ENCODE peak calls at places on chromosome X, in five cellular contexts. S is fibroblast of pulmonary artery, P is lung, A is right lobe of liver, B is MM.1S. U is an unnamed sample.

GRCh38 chrX:24005867-24006266 is 21.1 kb downstream of the KLHL15 start:
- DNase-seq in S (no peak), P (no peak), A (no peak), B (no peak), U (no peak)

GRCh38 chrX:110667706-110668105 is 127.9 kb downstream of the CHRDL1 start:
- DNase-seq in S (no peak), P (no peak), A (no peak), B (no peak), U (no peak)

GRCh38 chrX:11533211-11533651 is 132.5 kb downstream of the ARHGAP6 start:
- DNase-seq in S (peak; percentile 85), P (no peak), A (no peak), B (peak; percentile 87), U (peak; percentile 82)

GRCh38 chrX:48958635-48959094 is 1.3 kb upstream of the OTUD5 start:
- DNase-seq in S (peak; percentile 56), P (no peak), A (no peak), B (peak; percentile 17), U (peak; percentile 59)

GRCh38 chrX:38055170-38055847 is 49.0 kb downstream of the SYTL5 start:
- DNase-seq in S (peak; percentile 95), P (no peak), A (no peak), B (no peak), U (peak; percentile 57)

GRCh38 chrX:56221101-56221500 is 11.1 kb upstream of the KLF8 start:
- DNase-seq in S (no peak), P (no peak), A (no peak), B (no peak), U (no peak)

GRCh38 chrX:20418379-20418778 is 151.7 kb upstream of the RPS6KA3 start:
- DNase-seq in S (no peak), P (no peak), A (no peak), B (no peak), U (no peak)

GRCh38 chrX:110087485-110088356 is 84.8 kb downstream of the TMEM164 start:
- DNase-seq in S (peak; percentile 92), P (no peak), A (no peak), B (no peak), U (peak; percentile 89)

GRCh38 chrX:50903387-50904027 is 7.0 kb upstream of the BMP15 start:
- DNase-seq in S (peak; percentile 54), P (no peak), A (no peak), B (peak; percentile 11), U (peak; percentile 62)

GRCh38 chrX:41145920-41146608 is 60.8 kb downstream of the USP9X start:
- DNase-seq in S (peak; percentile 80), P (no peak), A (no peak), B (no peak), U (peak; percentile 85)

GRCh38 chrX:56763556-56764152 is 34.6 kb downstream of the NBDY start:
- DNase-seq in S (no peak), P (peak; percentile 84), A (peak; percentile 76), B (peak; percentile 95), U (no peak)

GRCh38 chrX:15785176-15785735 is 5.0 kb upstream of the ZRSR2 start:
- DNase-seq in S (no peak), P (no peak), A (no peak), B (no peak), U (no peak)

GRCh38 chrX:13762015-13762414 is 27.5 kb downstream of the OFD1 start:
- DNase-seq in S (no peak), P (no peak), A (no peak), B (no peak), U (no peak)
- H3K4me3 ChIP-seq in S (no peak overlapping the region), P (no peak overlapping the region), A (no peak overlapping the region), B (no peak overlapping the region), U (no peak overlapping the region)

GRCh38 chrX:101203782-101204351 is 15.7 kb upstream of the DRP2 start:
- DNase-seq in S (no peak), P (no peak), A (no peak), B (no peak), U (no peak)

GRCh38 chrX:101210630-101211029 is 9.0 kb upstream of the DRP2 start:
- DNase-seq in S (no peak), P (no peak), A (no peak), B (no peak), U (no peak)

GRCh38 chrX:101208152-101208905 is 11.3 kb upstream of the DRP2 start:
- DNase-seq in S (peak; percentile 57), P (no peak), A (no peak), B (no peak), U (peak; percentile 58)

DNA sequence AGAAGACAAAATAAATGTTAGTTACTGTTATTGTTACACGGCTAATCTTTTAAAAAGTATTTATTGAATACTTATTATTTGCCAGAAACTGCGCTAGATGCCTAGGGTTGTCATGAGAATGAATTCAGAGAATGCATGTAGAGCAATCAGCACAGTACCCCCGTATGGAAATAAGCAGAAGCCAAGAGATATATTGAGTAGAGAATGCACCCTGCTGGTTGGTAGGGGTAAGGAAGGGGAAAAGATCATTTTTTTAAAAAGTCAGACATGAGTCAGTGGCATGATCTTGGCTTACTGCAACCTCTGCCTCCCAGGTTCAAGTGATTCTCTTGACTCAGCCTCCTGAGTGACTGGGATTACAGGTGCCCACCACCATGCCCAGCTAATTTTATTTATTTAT is 13.1 kb upstream of the DRP2 start:
- DNase-seq in S (peak; percentile 67), P (no peak), A (no peak), B (peak; percentile 11), U (peak; percentile 65)
- TF ChIP-seq CTCF in S (peak; percentile 55), P (no peak), A (peak; percentile 35), B (peak; percentile 35), U (peak; percentile 58)

DNA sequence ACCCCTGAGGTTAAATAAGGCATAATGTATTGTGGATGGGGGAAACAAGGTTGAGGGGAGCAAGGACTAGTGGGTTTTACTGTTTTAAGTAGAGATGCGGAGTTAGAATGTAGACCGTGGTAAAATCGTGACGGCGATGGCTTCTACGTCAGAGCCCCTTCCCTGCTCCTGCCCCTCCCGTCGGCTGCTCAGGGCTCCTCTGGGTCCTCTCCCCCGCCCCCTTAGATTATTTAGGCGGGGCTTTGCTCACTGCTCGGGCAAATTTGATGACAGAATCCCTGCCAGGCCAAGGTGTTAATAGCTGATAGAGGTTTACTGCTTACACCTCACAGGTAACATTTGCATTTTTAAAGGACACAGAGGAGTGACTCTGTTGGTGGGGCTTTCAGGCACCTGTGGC is 2.3 kb downstream of the FRMPD3 start:
- DNase-seq in S (no peak), P (no peak), A (no peak), B (no peak), U (no peak)
- H3K4me3 ChIP-seq in S (no peak overlapping the region), P (no peak overlapping the region), A (no peak overlapping the region), B (no peak overlapping the region), U (no peak overlapping the region)

DNA sequence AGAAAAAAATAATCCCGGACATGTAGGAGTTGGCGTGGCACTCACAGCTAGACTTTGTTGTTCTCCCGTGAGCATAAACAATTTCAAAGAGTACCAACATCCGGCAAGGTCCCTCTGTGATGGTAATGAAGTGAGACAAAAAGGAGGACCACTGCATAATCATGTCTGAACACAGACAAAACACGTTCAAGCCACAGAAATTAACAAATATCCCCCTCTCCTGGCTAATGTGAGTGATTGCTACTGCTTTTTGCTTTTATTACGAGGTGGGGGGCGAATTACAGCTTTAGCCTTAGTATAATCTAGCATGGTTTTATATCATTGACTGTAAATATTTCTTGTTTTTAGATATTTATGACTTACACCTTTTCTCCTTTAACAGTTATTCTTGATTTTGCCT is 118.5 kb downstream of the PLS3 start:
- DNase-seq in S (peak; percentile 53), P (no peak), A (no peak), B (no peak), U (peak; percentile 59)
- TF ChIP-seq CTCF in S (peak; percentile 49), P (no peak), A (peak; percentile 41), B (peak; percentile 11), U (peak; percentile 56)

GRCh38 chrX:619812-620493 is 10.6 kb upstream of the SHOX start:
- DNase-seq in S (no peak), P (no peak), A (no peak), B (no peak), U (no peak)
- H3K4me3 ChIP-seq in S (no peak overlapping the region), P (no peak overlapping the region), A (no peak overlapping the region), B (no peak overlapping the region), U (no peak overlapping the region)

GRCh38 chrX:318739-319578 is at the start of gene GTPBP6:
- DNase-seq in S (peak; percentile 100), P (peak; percentile 100), A (peak; percentile 100), B (peak; percentile 96), U (peak; percentile 100)

GRCh38 chrX:327660-328126 is 9.1 kb upstream of the GTPBP6 start:
- DNase-seq in S (no peak), P (no peak), A (peak; percentile 55), B (no peak), U (no peak)

GRCh38 chrX:319579-320125 is 1.1 kb upstream of the GTPBP6 start:
- DNase-seq in S (no peak), P (peak; percentile 43), A (peak; percentile 77), B (no peak), U (no peak)

GRCh38 chrX:320126-320783 is 1.7 kb upstream of the GTPBP6 start:
- DNase-seq in S (no peak), P (no peak), A (peak; percentile 63), B (no peak), U (peak; percentile 38)

GRCh38 chrX:323721-324628 is 5.4 kb upstream of the GTPBP6 start:
- DNase-seq in S (peak; percentile 70), P (no peak), A (peak; percentile 70), B (peak; percentile 38), U (peak; percentile 89)
- TF ChIP-seq CTCF in S (no peak), P (no peak), A (no peak), B (no peak), U (peak; percentile 2)

GRCh38 chrX:140092121-140092520 is 126.8 kb upstream of the CXorf66 start:
- DNase-seq in S (no peak), P (no peak), A (peak; percentile 48), B (no peak), U (no peak)

GRCh38 chrX:140088438-140088837 is 123.1 kb upstream of the CXorf66 start:
- DNase-seq in S (no peak), P (no peak), A (no peak), B (no peak), U (no peak)

GRCh38 chrX:140090800-140091275 is 125.5 kb upstream of the CXorf66 start:
- DNase-seq in S (no peak), P (no peak), A (no peak), B (no peak), U (no peak)

GRCh38 chrX:140087865-140088264 is 122.5 kb upstream of the CXorf66 start:
- DNase-seq in S (no peak), P (no peak), A (no peak), B (no peak), U (no peak)

DNA sequence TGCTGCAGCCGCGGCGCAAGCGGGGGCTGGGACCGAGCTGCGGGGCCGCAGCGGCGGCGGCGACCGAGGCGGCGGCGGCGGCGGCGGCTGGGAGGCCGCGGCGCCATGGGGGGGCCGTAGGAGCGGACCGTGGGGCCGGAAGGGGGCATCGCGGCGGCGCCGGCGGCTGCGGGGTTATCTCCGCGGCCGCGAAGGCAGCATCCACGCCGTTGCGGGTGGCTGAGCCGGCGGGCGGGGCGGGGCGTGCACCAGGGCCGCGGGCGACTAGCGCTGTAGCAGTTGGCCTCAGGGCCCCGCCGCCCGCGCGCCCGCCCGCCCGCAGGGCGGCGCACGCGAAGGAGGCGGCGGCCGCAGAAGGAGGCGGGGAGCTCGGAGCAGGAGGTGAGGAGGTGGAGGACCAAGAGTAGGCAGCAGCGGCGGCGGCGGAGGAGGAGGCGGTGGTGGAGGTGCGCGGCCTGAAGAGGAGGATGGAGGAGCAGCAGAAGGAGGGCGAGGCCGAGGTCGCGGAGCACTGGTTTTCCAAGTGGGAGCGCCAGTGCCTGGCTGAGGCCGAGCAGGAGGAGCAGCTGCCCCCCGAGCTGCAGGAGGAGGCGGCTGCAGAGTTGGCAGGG is 126.1 kb upstream of the CXorf66 start:
- DNase-seq in S (peak; percentile 0), P (no peak), A (peak; percentile 54), B (no peak), U (no peak)
- H3K4me3 ChIP-seq in S (peak overlapping the region; percentile 35), P (peak overlapping the region; percentile 17), A (peak overlapping the region; percentile 31), B (no peak overlapping the region), U (peak overlapping the region; percentile 36)